ENCODE peak calls at places on chromosomes 5 and 9, in nine cellular contexts. O is activated T-helper 1 cell treated with Interleukin-2 at 50 U/mL for 16 hours; U is RWPE2; W is activated naive CD4-positive, alpha-beta T cell treated with anti-CD3 and anti-CD28 coated beads for 36 hours; Z is DND-41; B is NCI-H748 treated with DMSO at 0.1 percent for 48 hours; N is A549; X is left ventricle myocardium inferior; D is AG04450. T is an unnamed sample.

GRCh38 chr9:86407022-86407421 is 52.8 kb upstream of the TUT7 start:
- DNase-seq in O (no peak), U (no peak), W (peak), Z (no peak), B (no peak), N (no peak), X (no peak), D (no peak), T (no peak)

GRCh38 chr5:179371681-179372675 is 26.7 kb upstream of the ADAMTS2 start:
- DNase-seq in O (no peak), U (peak), W (no peak), Z (no peak), B (peak), N (no peak), X (no peak), D (no peak), T (peak)

GRCh38 chr9:27726244-27727141 is 153.2 kb upstream of the C9orf72 start:
- DNase-seq in O (no peak), U (no peak), W (peak), Z (peak), B (peak), N (peak), X (peak), D (peak), T (no peak)

GRCh38 chr5:134086215-134086942 is 28.1 kb upstream of the TCF7 start:
- DNase-seq in O (no peak), U (no peak), W (no peak), Z (no peak), B (no peak), N (no peak), X (no peak), D (no peak), T (peak)

GRCh38 chr9:37953204-37953774 is 49.4 kb upstream of the SLC25A51 start:
- DNase-seq in O (no peak), U (no peak), W (no peak), Z (no peak), B (no peak), N (no peak), X (no peak), D (no peak), T (peak)

GRCh38 chr5:143916441-143916840 is 104.5 kb downstream of the HMHB1 start:
- DNase-seq in O (no peak), U (no peak), W (no peak), Z (no peak), B (no peak), N (no peak), X (no peak), D (no peak), T (no peak)

GRCh38 chr5:71887680-71888079 is 168.6 kb downstream of the CARTPT start:
- DNase-seq in O (no peak), U (no peak), W (peak), Z (peak), B (no peak), N (peak), X (no peak), D (peak), T (no peak)

GRCh38 chr5:76083555-76084495 is 642 bp downstream of the SV2C start:
- DNase-seq in O (no peak), U (no peak), W (peak), Z (no peak), B (peak), N (no peak), X (no peak), D (no peak), T (no peak)

GRCh38 chr5:126939887-126940286 is 90.5 kb downstream of the MARCHF3 start:
- DNase-seq in O (no peak), U (no peak), W (no peak), Z (no peak), B (no peak), N (no peak), X (no peak), D (no peak), T (no peak)

GRCh38 chr5:154190652-154191304 is at the start of gene GALNT10:
- DNase-seq in O (peak), U (no peak), W (peak), Z (peak), B (peak), N (peak), X (peak), D (no peak), T (no peak)

GRCh38 chr9:103997861-103998370 is 96.2 kb upstream of the SMC2 start:
- DNase-seq in O (no peak), U (no peak), W (no peak), Z (no peak), B (no peak), N (no peak), X (no peak), D (no peak), T (no peak)

GRCh38 chr5:12648558-12648957 is 744.3 kb upstream of the CTNND2 start:
- DNase-seq in O (no peak), U (no peak), W (no peak), Z (no peak), B (no peak), N (no peak), X (no peak), D (no peak), T (no peak)

GRCh38 chr5:16791036-16791705 is 144.9 kb downstream of the MYO10 start:
- DNase-seq in O (no peak), U (no peak), W (peak), Z (peak), B (peak), N (peak), X (no peak), D (no peak), T (no peak)

GRCh38 chr9:131474711-131475110 is 28.0 kb upstream of the POMT1 start:
- DNase-seq in O (no peak), U (peak), W (no peak), Z (no peak), B (no peak), N (no peak), X (no peak), D (no peak), T (peak)

GRCh38 chr5:73096239-73096575 is 24.2 kb upstream of the TMEM171 start:
- DNase-seq in O (no peak), U (no peak), W (no peak), Z (no peak), B (no peak), N (no peak), X (no peak), D (no peak), T (no peak)

GRCh38 chr9:70229579-70229978 is 29.2 kb upstream of the SMC5 start:
- DNase-seq in O (no peak), U (no peak), W (no peak), Z (no peak), B (peak), N (no peak), X (no peak), D (no peak), T (no peak)

GRCh38 chr5:31470608-31471007 is 61.3 kb downstream of the DROSHA start:
- DNase-seq in O (no peak), U (no peak), W (no peak), Z (no peak), B (no peak), N (no peak), X (peak), D (no peak), T (no peak)

GRCh38 chr9:97910273-97910844 is 11.9 kb downstream of the TRMO start:
- DNase-seq in O (no peak), U (no peak), W (no peak), Z (no peak), B (no peak), N (no peak), X (no peak), D (no peak), T (no peak)

GRCh38 chr5:150624334-150625163 is 15.9 kb upstream of the SYNPO start:
- DNase-seq in O (peak), U (no peak), W (peak), Z (no peak), B (no peak), N (peak), X (peak), D (no peak), T (no peak)

GRCh38 chr5:36957953-36958559 is 81.5 kb downstream of the NIPBL start:
- DNase-seq in O (no peak), U (no peak), W (no peak), Z (no peak), B (no peak), N (no peak), X (no peak), D (no peak), T (no peak)

GRCh38 chr9:114989600-114990410 is 59.4 kb upstream of the TNFSF8 start:
- DNase-seq in O (no peak), U (no peak), W (peak), Z (peak), B (no peak), N (no peak), X (no peak), D (no peak), T (no peak)

GRCh38 chr5:37859805-37860204 is 20.0 kb upstream of the GDNF start:
- DNase-seq in O (no peak), U (no peak), W (no peak), Z (no peak), B (no peak), N (no peak), X (no peak), D (no peak), T (no peak)

GRCh38 chr9:81370650-81371049 is 318.7 kb downstream of the TLE1 start:
- DNase-seq in O (no peak), U (no peak), W (no peak), Z (no peak), B (no peak), N (no peak), X (no peak), D (no peak), T (no peak)

GRCh38 chr5:122192477-122192876 is 63.1 kb downstream of the ZNF474 start:
- DNase-seq in O (no peak), U (no peak), W (no peak), Z (no peak), B (no peak), N (no peak), X (no peak), D (no peak), T (no peak)

GRCh38 chr9:29861803-29862202 is 2288.5 kb upstream of the C9orf72 start:
- DNase-seq in O (no peak), U (no peak), W (no peak), Z (no peak), B (no peak), N (no peak), X (no peak), D (no peak), T (no peak)